ENCODE peak calls at places on chromosomes 1 and 21, in nine cellular contexts. Q is tibial nerve; A is esophagus squamous epithelium; F is colonic mucosa; O is lower lobe of right lung; Z is body of pancreas; S is CD8-positive, alpha-beta T cell; M is stomach; B is upper lobe of right lung. J is an unnamed sample. For H3K4me1, the result is how much of the 10 kb centered on the place peaks cover.

GRCh38 chr1:5915587-5916571 is 76.3 kb downstream of the NPHP4 start:
- DNase-seq in Z (peak), M (no peak), F (no peak), S (peak), O (no peak), B (no peak), Q (peak), A (no peak), J (no peak)

GRCh38 chr1:20723537-20724363 is 5.9 kb upstream of the KIF17 start:
- DNase-seq in O (no peak), F (no peak), Q (no peak), B (peak), M (no peak), Z (no peak), A (no peak), S (no peak), J (no peak)

GRCh38 chr1:226424228-226425003 is 16.5 kb upstream of the PARP1 start:
- DNase-seq in B (no peak), Q (no peak), S (no peak), F (no peak), M (no peak), Z (no peak), A (no peak), O (no peak), J (no peak)

GRCh38 chr1:102772831-102773230 is 335.5 kb downstream of the COL11A1 start:
- DNase-seq in O (no peak), Q (no peak), B (no peak), A (no peak), S (no peak), M (no peak), Z (no peak), F (no peak), J (no peak)

GRCh38 chr1:6519491-6519934 is 28.0 kb upstream of the PLEKHG5 start:
- DNase-seq in Z (no peak), S (no peak), F (no peak), O (no peak), M (peak), Q (no peak), B (no peak), A (no peak), J (no peak)

GRCh38 chr1:92583821-92584760 is 97.4 kb upstream of the GFI1 start:
- DNase-seq in A (no peak), B (no peak), F (no peak), O (no peak), Q (no peak), M (no peak), Z (no peak), S (no peak), J (no peak)

GRCh38 chr1:43774359-43774758 is 67.0 kb downstream of the ST3GAL3 start:
- DNase-seq in Z (no peak), O (no peak), S (no peak), F (no peak), Q (no peak), A (no peak), B (no peak), M (no peak), J (no peak)

GRCh38 chr1:116066868-116067563 is 44.2 kb upstream of the MAB21L3 start:
- DNase-seq in Z (no peak), A (no peak), O (no peak), S (no peak), M (no peak), F (no peak), Q (peak), B (no peak), J (no peak)

GRCh38 chr21:41142051-41142795 is 25.7 kb upstream of the BACE2 start:
- DNase-seq in A (no peak), B (no peak), Z (no peak), Q (peak), S (no peak), F (no peak), O (no peak), M (no peak), J (peak)

GRCh38 chr1:67830226-67830625 is 3.0 kb downstream of the GNG12 start:
- DNase-seq in A (no peak), S (no peak), F (no peak), M (no peak), B (no peak), Z (no peak), O (no peak), Q (no peak), J (no peak)

GRCh38 chr1:209650454-209650853 is 1.8 kb downstream of the LAMB3 start:
- DNase-seq in M (no peak), Z (no peak), B (no peak), Q (no peak), A (no peak), O (no peak), S (no peak), F (no peak), J (no peak)

GRCh38 chr1:96973605-96974004 is 252.0 kb downstream of the PTBP2 start:
- DNase-seq in Z (peak), F (no peak), O (no peak), B (no peak), S (no peak), M (no peak), A (no peak), Q (no peak), J (peak)

GRCh38 chr1:64484651-64485050 is 14.7 kb downstream of the CACHD1 start:
- DNase-seq in A (no peak), B (no peak), O (no peak), S (no peak), Q (no peak), Z (no peak), F (no peak), M (no peak), J (no peak)

GRCh38 chr21:45768011-45768740 is 124.7 kb downstream of the PCBP3 start:
- DNase-seq in Z (no peak), F (no peak), A (no peak), O (no peak), B (no peak), M (no peak), Q (no peak), S (no peak), J (no peak)

GRCh38 chr1:61395156-61395555 is 312.8 kb downstream of the NFIA start:
- DNase-seq in F (no peak), A (no peak), M (no peak), Q (no peak), S (no peak), Z (no peak), B (no peak), O (no peak), J (no peak)

GRCh38 chr1:31625180-31625514 is 7.7 kb downstream of the HCRTR1 start:
- DNase-seq in A (no peak), M (no peak), B (no peak), O (no peak), S (no peak), Z (no peak), F (no peak), Q (no peak), J (no peak)

GRCh38 chr21:42040411-42041180 is 30.4 kb upstream of the ZBTB21 start:
- DNase-seq in Z (no peak), F (no peak), B (no peak), S (no peak), Q (no peak), O (peak), A (no peak), M (no peak), J (peak)

GRCh38 chr21:25370311-25370744 is 237.0 kb downstream of the MRPL39 start:
- DNase-seq in O (no peak), F (no peak), Q (no peak), A (no peak), Z (peak), S (no peak), M (no peak), B (no peak), J (no peak)

GRCh38 chr1:230090194-230090711 is 23.2 kb downstream of the GALNT2 start:
- DNase-seq in Q (no peak), S (no peak), A (no peak), Z (no peak), M (no peak), F (no peak), B (no peak), O (no peak), J (no peak)

GRCh38 chr1:48228156-48228555 is 5.6 kb downstream of the SLC5A9 start:
- DNase-seq in Z (no peak), S (no peak), F (no peak), A (no peak), M (no peak), B (no peak), O (no peak), Q (no peak), J (no peak)

GRCh38 chr1:27391511-27392095 is 819 bp upstream of the GPR3 start:
- DNase-seq in A (no peak), F (peak), O (no peak), S (peak), Q (peak), B (peak), M (peak), Z (peak), J (peak)

GRCh38 chr1:71357708-71358107 is 276.9 kb upstream of the ZRANB2 start:
- DNase-seq in B (no peak), O (no peak), Z (no peak), F (no peak), M (no peak), Q (no peak), S (no peak), A (no peak), J (no peak)

GRCh38 chr1:72105201-72105600 is 177.1 kb downstream of the NEGR1 start:
- DNase-seq in S (no peak), Q (no peak), A (no peak), B (no peak), M (no peak), O (no peak), F (no peak), Z (no peak), J (no peak)

GRCh38 chr1:225454067-225454618 is 26.3 kb upstream of the LBR start:
- DNase-seq in S (no peak), Z (peak), M (peak), B (no peak), O (no peak), Q (no peak), A (no peak), F (no peak), J (no peak)

GRCh38 chr1:64856564-64856963 is 109.8 kb downstream of the JAK1 start:
- DNase-seq in Q (no peak), S (no peak), O (peak), B (peak), A (no peak), F (peak), M (no peak), Z (peak), J (no peak)

GRCh38 chr1:164576311-164577271 is 17.6 kb downstream of the PBX1 start:
- DNase-seq in Q (no peak), S (no peak), B (no peak), M (no peak), Z (no peak), F (no peak), A (no peak), O (no peak), J (peak)

GRCh38 chr21:34319585-34319984 is 44.2 kb upstream of the KCNE2 start:
- DNase-seq in B (no peak), F (no peak), Z (no peak), O (no peak), S (no peak), M (no peak), Q (no peak), A (no peak), J (no peak)

GRCh38 chr1:44108241-44108640 is 10.4 kb upstream of the KLF17 start:
- DNase-seq in Z (no peak), A (no peak), F (no peak), M (no peak), Q (no peak), O (no peak), S (no peak), B (no peak), J (no peak)

GRCh38 chr1:237838904-237839534 is 51.7 kb downstream of the ZP4 start:
- DNase-seq in B (no peak), M (no peak), F (no peak), O (no peak), A (no peak), Z (no peak), S (no peak), Q (no peak), J (no peak)

GRCh38 chr21:37627074-37627473 is 260.5 kb downstream of the DYRK1A start:
- DNase-seq in F (no peak), Q (no peak), O (no peak), Z (no peak), B (no peak), A (no peak), S (no peak), M (peak), J (no peak)

GRCh38 chr1:110067429-110067956 is 3.0 kb downstream of the ALX3 start:
- DNase-seq in O (no peak), F (no peak), A (no peak), Z (no peak), S (no peak), B (peak), Q (no peak), M (no peak), J (no peak)

GRCh38 chr1:6475381-6476133 is 9.6 kb upstream of the TNFRSF25 start:
- DNase-seq in A (no peak), B (peak), Z (peak), Q (peak), O (peak), M (peak), F (peak), S (peak), J (no peak)

DNA sequence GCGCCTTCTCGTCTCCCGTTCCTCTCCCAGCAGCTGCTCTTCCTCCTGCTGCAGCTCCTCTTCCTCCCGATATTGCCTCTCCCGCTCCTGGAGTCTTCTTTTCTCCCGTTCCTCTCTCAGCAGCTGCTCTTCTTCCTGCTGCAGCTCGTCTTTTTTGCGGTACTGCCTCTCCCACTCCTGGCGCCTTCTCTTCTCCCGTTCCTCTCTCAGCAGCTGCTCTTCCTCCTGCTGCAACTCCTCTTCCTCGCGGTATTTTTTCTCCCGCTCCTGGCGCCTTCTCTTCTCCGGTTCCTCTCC is 5.3 kb downstream of the TCHH start:
- DNase-seq in Q (no peak), B (no peak), M (no peak), F (no peak), S (no peak), O (no peak), A (no peak), Z (no peak), J (no peak)
- H3K4me3 ChIP-seq in Q (peak), B (peak), M (peak), F (peak), S (peak), O (peak), A (peak), Z (no peak), J (peak)

DNA sequence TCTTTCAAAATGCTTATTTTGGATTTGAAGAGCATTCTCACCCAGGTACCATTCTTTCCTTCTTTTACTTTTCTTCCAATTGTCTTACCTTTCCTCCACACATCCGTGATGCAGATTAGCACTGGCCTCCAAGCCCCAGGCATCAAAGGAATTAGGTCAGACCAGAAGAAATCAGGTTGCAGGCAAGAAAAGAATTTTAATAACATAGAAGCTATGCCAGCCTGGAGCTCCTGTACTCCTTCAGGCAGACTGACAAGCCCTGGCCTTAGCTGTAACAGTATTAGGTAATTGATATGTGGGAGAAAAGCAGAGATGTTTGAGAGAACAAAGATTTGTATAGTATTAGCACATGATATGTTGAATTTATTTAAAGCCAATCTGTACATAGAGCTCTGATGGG is 390.4 kb upstream of the ADGRL2 start:
- DNase-seq in M (no peak), S (no peak), O (no peak), F (no peak), B (no peak), Q (no peak), Z (no peak), A (no peak), J (no peak)
- H3K4me1 ChIP-seq in M (under half), S (under half), O (under half), F (under half), B (under half), Q (under half), Z (under half), A (under half), J (under half)

GRCh38 chr1:168365719-168366474 is 85.2 kb downstream of the TBX19 start:
- DNase-seq in Q (no peak), O (no peak), B (no peak), A (no peak), M (no peak), S (no peak), Z (peak), F (no peak), J (no peak)
- TF ChIP-seq CTCF in Q (no peak), O (no peak), B (no peak), A (no peak), M (no peak), S (no peak), Z (peak), F (no peak), J (no peak)

GRCh38 chr1:63330331-63330916 is 8.1 kb downstream of the FOXD3 start:
- DNase-seq in S (no peak), M (no peak), Q (no peak), F (no peak), A (no peak), Z (no peak), O (no peak), B (no peak), J (no peak)

GRCh38 chr1:63327417-63328139 is 5.2 kb downstream of the FOXD3 start:
- DNase-seq in F (peak), Q (peak), S (no peak), Z (peak), A (no peak), O (peak), M (peak), B (peak), J (peak)

GRCh38 chr1:63326473-63327380 is 4.4 kb downstream of the FOXD3 start:
- DNase-seq in B (no peak), S (no peak), F (no peak), Z (no peak), Q (no peak), O (no peak), M (no peak), A (no peak), J (no peak)

GRCh38 chr1:63328140-63328521 is 5.8 kb downstream of the FOXD3 start:
- DNase-seq in S (no peak), A (no peak), M (no peak), F (no peak), Z (no peak), Q (no peak), O (no peak), B (no peak), J (no peak)

GRCh38 chr1:63329621-63330330 is 7.4 kb downstream of the FOXD3 start:
- DNase-seq in Q (no peak), A (no peak), F (no peak), M (no peak), B (no peak), O (no peak), S (no peak), Z (no peak), J (no peak)
- H3K4me3 ChIP-seq in Q (peak), A (no peak), F (no peak), M (peak), B (no peak), O (no peak), S (no peak), Z (no peak), J (no peak)

GRCh38 chr1:12453400-12454343 is 164.3 kb downstream of the DHRS3 start:
- DNase-seq in Q (no peak), A (no peak), B (no peak), Z (no peak), F (no peak), S (peak), M (no peak), O (no peak), J (no peak)
- H3K4me1 ChIP-seq in Q (half or more), A (under half), B (half or more), Z (half or more), F (under half), S (half or more), M (under half), O (half or more), J (under half)

GRCh38 chr1:204989266-204990058 is 53.5 kb upstream of the CNTN2 start:
- DNase-seq in B (peak), F (peak), S (peak), A (no peak), M (peak), O (peak), Q (peak), Z (peak), J (peak)
- TF ChIP-seq CTCF in B (peak), F (peak), S (peak), A (peak), M (peak), O (peak), Q (peak), Z (peak), J (peak)

J was measured in heart right ventricle.